ENCODE peak calls at places on chromosomes 4 and X, in eight cellular contexts. P is sciatic nerve; Q is M059J; C is stimulated activated CD4-positive, alpha-beta T cell treated with anti-CD3 and anti-CD28 coated beads, Interleukin-1b, Interleukin-23, amount 100 ng/mL, for 24 hours; T is H9; E is AG10803; X is naive thymus-derived CD8-positive, alpha-beta T cell; B is G401. N is an unnamed sample.

GRCh38 chrX:48498374-48498809 is 10.4 kb upstream of the PORCN start:
- DNase-seq in P (no peak), Q (peak), C (no peak), T (no peak), E (peak), X (no peak), B (no peak), N (no peak)

GRCh38 chr4:16862688-16863087 is 35.8 kb downstream of the LDB2 start:
- DNase-seq in P (no peak), Q (peak), C (no peak), T (no peak), E (no peak), X (no peak), B (no peak), N (no peak)

GRCh38 chrX:124386401-124386800 is 40.0 kb downstream of the SH2D1A start:
- DNase-seq in P (no peak), Q (no peak), C (no peak), T (no peak), E (no peak), X (no peak), B (no peak), N (no peak)

GRCh38 chr4:120829113-120829831 is 93.3 kb downstream of the PRDM5 start:
- DNase-seq in P (no peak), Q (no peak), C (no peak), T (no peak), E (peak), X (no peak), B (no peak), N (no peak)

GRCh38 chr4:88178633-88179231 is 20.3 kb upstream of the ABCG2 start:
- DNase-seq in P (no peak), Q (no peak), C (no peak), T (no peak), E (no peak), X (no peak), B (no peak), N (no peak)

GRCh38 chr4:184283659-184284335 is 66.1 kb upstream of the ENPP6 start:
- DNase-seq in P (peak), Q (no peak), C (no peak), T (no peak), E (no peak), X (no peak), B (no peak), N (no peak)

GRCh38 chrX:97401154-97401553 is 517.4 kb downstream of the RPA4 start:
- DNase-seq in P (no peak), Q (no peak), C (no peak), T (no peak), E (no peak), X (no peak), B (no peak), N (peak)

GRCh38 chr4:38610844-38611550 is 53.0 kb upstream of the KLF3 start:
- DNase-seq in P (no peak), Q (no peak), C (no peak), T (no peak), E (no peak), X (no peak), B (no peak), N (no peak)

GRCh38 chrX:23792861-23793553 is 10.0 kb downstream of the SAT1 start:
- DNase-seq in P (no peak), Q (no peak), C (no peak), T (no peak), E (no peak), X (no peak), B (no peak), N (no peak)

GRCh38 chrX:67939270-67939669 is 395.4 kb downstream of the AR start:
- DNase-seq in P (no peak), Q (no peak), C (no peak), T (no peak), E (no peak), X (no peak), B (no peak), N (no peak)

GRCh38 chr4:156638925-156639605 is 332.5 kb downstream of the PDGFC start:
- DNase-seq in P (no peak), Q (peak), C (no peak), T (no peak), E (peak), X (no peak), B (no peak), N (no peak)

GRCh38 chr4:119652978-119653377 is 24.4 kb upstream of the PDE5A start:
- DNase-seq in P (no peak), Q (peak), C (no peak), T (no peak), E (peak), X (no peak), B (no peak), N (no peak)

GRCh38 chr4:177761692-177762091 is 319.5 kb upstream of the AGA start:
- DNase-seq in P (no peak), Q (no peak), C (no peak), T (no peak), E (no peak), X (no peak), B (no peak), N (no peak)

GRCh38 chr4:6278801-6279197 is 9.1 kb downstream of the WFS1 start:
- DNase-seq in P (no peak), Q (no peak), C (no peak), T (no peak), E (no peak), X (no peak), B (no peak), N (peak)

GRCh38 chr4:3607690-3608514 is 75.7 kb upstream of the LRPAP1 start:
- DNase-seq in P (no peak), Q (no peak), C (no peak), T (no peak), E (no peak), X (no peak), B (peak), N (no peak)

GRCh38 chrX:136725446-136726104 is 55.2 kb downstream of the ARHGEF6 start:
- DNase-seq in P (no peak), Q (peak), C (no peak), T (no peak), E (peak), X (no peak), B (no peak), N (no peak)